ENCODE peak calls at places on chromosomes 2 and 18, in six cellular contexts. One of them, this sample, is unnamed.
A peak's percentile ranks its signal among the peaks of the same experiment; 100 is the strongest.

GRCh38 chr2:96530474-96531357 is 5.8 kb upstream of the ARID5A start:
- DNase-seq in IMR-90: no peak
- DNase-seq in mesendoderm: no peak
- DNase-seq in neuronal stem cell: no peak
- DNase-seq in H1: no peak
- DNase-seq in H9: no peak
- DNase-seq in this sample: peak; percentile 33

GRCh38 chr18:79786781-79787526 is 10.8 kb upstream of the KCNG2 start:
- DNase-seq in H9: no peak
- DNase-seq in IMR-90: peak; percentile 66
- DNase-seq in H1: peak; percentile 41
- DNase-seq in mesendoderm: no peak
- DNase-seq in neuronal stem cell: no peak
- DNase-seq in this sample: peak; percentile 53

GRCh38 chr2:151063271-151063670 is 198.4 kb downstream of the RBM43 start:
- DNase-seq in H1: no peak
- DNase-seq in IMR-90: peak; percentile 75
- DNase-seq in H9: no peak
- DNase-seq in mesendoderm: peak; percentile 97
- DNase-seq in neuronal stem cell: no peak
- DNase-seq in this sample: peak; percentile 82

GRCh38 chr2:169662744-169663143 is 31.5 kb downstream of the CFAP210 start:
- DNase-seq in H1: no peak
- DNase-seq in H9: no peak
- DNase-seq in mesendoderm: no peak
- DNase-seq in IMR-90: no peak
- DNase-seq in neuronal stem cell: no peak
- DNase-seq in this sample: no peak

GRCh38 chr18:37435150-37435872 is 130.3 kb downstream of the CELF4 start:
- DNase-seq in neuronal stem cell: no peak
- DNase-seq in IMR-90: no peak
- DNase-seq in H1: no peak
- DNase-seq in H9: no peak
- DNase-seq in mesendoderm: no peak
- DNase-seq in this sample: no peak

GRCh38 chr2:84939426-84940087 is 31.4 kb upstream of the KCMF1 start:
- DNase-seq in H9: no peak
- DNase-seq in IMR-90: no peak
- DNase-seq in neuronal stem cell: no peak
- DNase-seq in H1: no peak
- DNase-seq in mesendoderm: no peak
- DNase-seq in this sample: no peak

GRCh38 chr2:86258106-86258505 is 58.8 kb downstream of the MRPL35 start:
- DNase-seq in H1: no peak
- DNase-seq in mesendoderm: no peak
- DNase-seq in neuronal stem cell: no peak
- DNase-seq in IMR-90: no peak
- DNase-seq in H9: no peak
- DNase-seq in this sample: no peak

GRCh38 chr2:202911203-202911512 is 315 bp downstream of the WDR12 start:
- DNase-seq in H9: no peak
- DNase-seq in IMR-90: no peak
- DNase-seq in H1: no peak
- DNase-seq in mesendoderm: no peak
- DNase-seq in neuronal stem cell: no peak
- DNase-seq in this sample: no peak

GRCh38 chr18:27985800-27986199 is 191.1 kb downstream of the CDH2 start:
- DNase-seq in mesendoderm: no peak
- DNase-seq in H1: no peak
- DNase-seq in H9: peak; percentile 24
- DNase-seq in neuronal stem cell: no peak
- DNase-seq in IMR-90: no peak
- DNase-seq in this sample: no peak

GRCh38 chr2:240593703-240594451 is 7.3 kb downstream of the CAPN10 start:
- DNase-seq in H9: no peak
- DNase-seq in IMR-90: no peak
- DNase-seq in mesendoderm: no peak
- DNase-seq in H1: no peak
- DNase-seq in neuronal stem cell: no peak
- DNase-seq in this sample: no peak

GRCh38 chr2:165953306-165953654 is 296 bp downstream of the TTC21B start:
- DNase-seq in neuronal stem cell: no peak
- DNase-seq in mesendoderm: no peak
- DNase-seq in H9: no peak
- DNase-seq in H1: no peak
- DNase-seq in IMR-90: no peak
- DNase-seq in this sample: no peak

DNA sequence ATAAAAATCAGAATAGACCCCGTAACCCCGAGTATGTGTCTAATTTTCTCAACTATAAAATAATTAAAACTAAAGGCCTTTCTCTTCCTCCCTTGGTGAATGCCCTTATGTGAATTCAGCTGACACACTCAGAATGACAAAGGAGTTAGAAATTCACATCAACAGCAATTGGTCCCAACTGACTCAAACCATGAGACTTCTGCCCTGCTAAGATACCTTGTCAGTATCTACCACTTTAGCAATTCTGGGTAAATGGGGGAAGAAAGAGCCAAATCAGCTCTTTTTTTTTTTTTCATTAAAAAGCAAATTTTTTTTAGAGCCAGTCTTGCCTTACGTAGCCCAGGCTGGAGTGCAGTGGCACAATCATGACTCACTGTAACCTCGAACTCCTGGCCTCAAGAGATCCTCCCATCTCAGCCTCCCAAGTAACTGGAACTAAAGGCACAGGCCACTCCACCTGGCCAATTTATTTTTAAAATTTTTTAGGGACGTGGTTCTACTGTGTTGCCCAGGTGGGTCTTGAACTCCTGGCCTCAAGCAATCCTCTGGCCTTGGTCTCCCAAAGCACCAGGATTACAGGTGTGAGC is 1.7 kb upstream of the PPP4R1 start:
- DNase-seq in IMR-90: peak; percentile 59
- DNase-seq in mesendoderm: peak; percentile 34
- DNase-seq in H1: no peak
- DNase-seq in H9: no peak
- DNase-seq in neuronal stem cell: no peak
- DNase-seq in this sample: peak; percentile 46
- H2AK5ac ChIP-seq in IMR-90: peak overlapping the region; percentile 74
- H2AK5ac ChIP-seq in mesendoderm: no peak overlapping the region
- H2AK5ac ChIP-seq in H1: no peak overlapping the region
- H2AK5ac ChIP-seq in H9: no peak overlapping the region
- H2AK5ac ChIP-seq in neuronal stem cell: no peak overlapping the region
- H2AK5ac ChIP-seq in this sample: peak overlapping the region; percentile 81

DNA sequence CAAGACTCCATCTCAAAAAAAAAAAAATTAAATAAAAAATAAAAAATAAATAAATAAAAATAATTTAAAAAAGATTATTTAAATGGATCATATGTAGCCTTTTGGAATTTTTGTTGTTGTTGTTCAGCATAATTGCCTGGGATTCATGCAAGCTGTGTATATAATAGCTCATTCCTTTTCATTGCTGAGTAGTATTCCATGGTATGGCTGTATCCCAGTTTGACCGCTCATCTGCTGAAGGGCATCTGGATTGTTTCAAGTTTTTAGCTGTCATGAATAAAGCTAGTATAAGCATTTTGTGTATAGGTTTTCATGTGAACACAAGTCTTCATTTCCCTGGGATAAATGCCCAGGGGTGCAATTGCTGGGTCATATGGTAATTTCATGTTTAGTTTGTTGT is 6.4 kb upstream of the TANC1 start:
- DNase-seq in mesendoderm: no peak
- DNase-seq in H9: no peak
- DNase-seq in IMR-90: no peak
- DNase-seq in H1: no peak
- DNase-seq in neuronal stem cell: no peak
- DNase-seq in this sample: no peak
- H2AK5ac ChIP-seq in mesendoderm: no peak overlapping the region
- H2AK5ac ChIP-seq in H9: no peak overlapping the region
- H2AK5ac ChIP-seq in IMR-90: no peak overlapping the region
- H2AK5ac ChIP-seq in H1: no peak overlapping the region
- H2AK5ac ChIP-seq in neuronal stem cell: no peak overlapping the region
- H2AK5ac ChIP-seq in this sample: no peak overlapping the region

GRCh38 chr18:42445359-42445758 is 490.3 kb downstream of the PIK3C3 start:
- DNase-seq in neuronal stem cell: no peak
- DNase-seq in mesendoderm: no peak
- DNase-seq in IMR-90: no peak
- DNase-seq in H1: no peak
- DNase-seq in H9: no peak
- DNase-seq in this sample: no peak

GRCh38 chr18:42446195-42446594 is 491.2 kb downstream of the PIK3C3 start:
- DNase-seq in mesendoderm: no peak
- DNase-seq in IMR-90: no peak
- DNase-seq in H9: no peak
- DNase-seq in H1: no peak
- DNase-seq in neuronal stem cell: no peak
- DNase-seq in this sample: peak; percentile 90

GRCh38 chr18:42437646-42438045 is 482.6 kb downstream of the PIK3C3 start:
- DNase-seq in IMR-90: no peak
- DNase-seq in neuronal stem cell: no peak
- DNase-seq in mesendoderm: no peak
- DNase-seq in H9: no peak
- DNase-seq in H1: no peak
- DNase-seq in this sample: no peak

GRCh38 chr18:42444349-42444748 is 489.3 kb downstream of the PIK3C3 start:
- DNase-seq in neuronal stem cell: no peak
- DNase-seq in H9: no peak
- DNase-seq in H1: no peak
- DNase-seq in IMR-90: no peak
- DNase-seq in mesendoderm: no peak
- DNase-seq in this sample: no peak

DNA sequence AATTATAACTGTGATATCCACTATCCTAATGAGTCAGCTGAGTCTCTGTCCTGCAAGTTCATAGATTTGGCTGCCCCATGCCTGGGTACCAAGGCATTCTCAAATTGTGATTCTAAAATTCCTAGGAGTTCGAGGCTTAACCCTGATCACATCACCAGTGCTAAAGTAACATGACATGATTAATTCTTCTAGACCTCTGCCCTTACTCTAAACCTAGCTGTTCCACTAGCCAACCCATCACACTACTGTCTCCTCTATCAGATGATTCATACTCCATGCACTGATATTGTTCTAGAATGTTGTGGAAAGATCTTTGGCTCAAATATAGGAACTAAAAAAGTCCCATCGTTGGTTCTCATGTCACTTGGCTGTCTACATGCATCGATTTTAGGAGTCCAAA is 487.6 kb downstream of the PIK3C3 start:
- DNase-seq in H9: no peak
- DNase-seq in IMR-90: no peak
- DNase-seq in neuronal stem cell: no peak
- DNase-seq in H1: no peak
- DNase-seq in mesendoderm: no peak
- DNase-seq in this sample: no peak
- H2AK5ac ChIP-seq in H9: no peak overlapping the region
- H2AK5ac ChIP-seq in IMR-90: no peak overlapping the region
- H2AK5ac ChIP-seq in neuronal stem cell: no peak overlapping the region
- H2AK5ac ChIP-seq in H1: no peak overlapping the region
- H2AK5ac ChIP-seq in mesendoderm: no peak overlapping the region
- H2AK5ac ChIP-seq in this sample: no peak overlapping the region

GRCh38 chr2:231613054-231613654 is 20.5 kb downstream of the TEX44 start:
- DNase-seq in mesendoderm: no peak
- DNase-seq in H1: no peak
- DNase-seq in neuronal stem cell: no peak
- DNase-seq in IMR-90: no peak
- DNase-seq in H9: no peak
- DNase-seq in this sample: no peak
- H2AK5ac ChIP-seq in mesendoderm: no peak overlapping the region
- H2AK5ac ChIP-seq in H1: peak overlapping the region; percentile 83
- H2AK5ac ChIP-seq in neuronal stem cell: peak overlapping the region; percentile 90
- H2AK5ac ChIP-seq in IMR-90: peak overlapping the region; percentile 81
- H2AK5ac ChIP-seq in H9: no peak overlapping the region
- H2AK5ac ChIP-seq in this sample: peak overlapping the region; percentile 33

DNA sequence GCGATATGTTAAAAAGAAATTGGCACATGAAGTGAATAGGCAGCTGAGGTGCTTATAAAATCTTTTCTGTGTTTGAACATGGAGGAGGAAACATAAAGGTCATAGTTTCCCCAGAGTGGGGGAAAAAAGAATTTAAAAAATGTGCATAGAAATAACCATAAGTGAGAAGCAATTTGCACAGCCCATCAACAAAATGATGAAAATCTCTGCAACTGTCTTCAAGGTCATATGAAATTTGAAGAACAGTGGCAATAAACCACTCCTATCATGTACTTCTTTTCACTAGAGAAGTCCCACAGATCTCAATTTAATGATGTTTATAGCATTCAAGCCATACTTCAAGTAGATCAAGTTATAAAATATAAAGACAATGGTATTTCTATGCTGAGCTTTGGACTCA is 46.7 kb upstream of the ZNF804A start:
- DNase-seq in H1: no peak
- DNase-seq in H9: no peak
- DNase-seq in neuronal stem cell: no peak
- DNase-seq in mesendoderm: no peak
- DNase-seq in IMR-90: no peak
- DNase-seq in this sample: no peak
- H2AK5ac ChIP-seq in H1: no peak overlapping the region
- H2AK5ac ChIP-seq in H9: no peak overlapping the region
- H2AK5ac ChIP-seq in neuronal stem cell: no peak overlapping the region
- H2AK5ac ChIP-seq in mesendoderm: no peak overlapping the region
- H2AK5ac ChIP-seq in IMR-90: no peak overlapping the region
- H2AK5ac ChIP-seq in this sample: no peak overlapping the region

GRCh38 chr2:120298173-120298835 is 45.7 kb downstream of the RALB start:
- DNase-seq in H1: no peak
- DNase-seq in neuronal stem cell: no peak
- DNase-seq in IMR-90: peak; percentile 84
- DNase-seq in mesendoderm: no peak
- DNase-seq in H9: no peak
- DNase-seq in this sample: peak; percentile 83

GRCh38 chr2:120300385-120300784 is 45.6 kb upstream of the INHBB start:
- DNase-seq in mesendoderm: no peak
- DNase-seq in H1: peak; percentile 40
- DNase-seq in IMR-90: no peak
- DNase-seq in neuronal stem cell: no peak
- DNase-seq in H9: no peak
- DNase-seq in this sample: no peak

GRCh38 chr2:120299561-120299960 is 46.4 kb upstream of the INHBB start:
- DNase-seq in mesendoderm: no peak
- DNase-seq in neuronal stem cell: no peak
- DNase-seq in H1: no peak
- DNase-seq in H9: no peak
- DNase-seq in IMR-90: peak; percentile 38
- DNase-seq in this sample: peak; percentile 38

GRCh38 chr2:120301289-120301688 is 44.6 kb upstream of the INHBB start:
- DNase-seq in mesendoderm: no peak
- DNase-seq in H9: no peak
- DNase-seq in IMR-90: no peak
- DNase-seq in H1: no peak
- DNase-seq in neuronal stem cell: no peak
- DNase-seq in this sample: no peak

GRCh38 chr2:120299024-120299423 is 46.4 kb downstream of the RALB start:
- DNase-seq in neuronal stem cell: no peak
- DNase-seq in IMR-90: no peak
- DNase-seq in H1: no peak
- DNase-seq in mesendoderm: no peak
- DNase-seq in H9: no peak
- DNase-seq in this sample: no peak
- H2AK5ac ChIP-seq in neuronal stem cell: no peak overlapping the region
- H2AK5ac ChIP-seq in IMR-90: no peak overlapping the region
- H2AK5ac ChIP-seq in H1: no peak overlapping the region
- H2AK5ac ChIP-seq in mesendoderm: no peak overlapping the region
- H2AK5ac ChIP-seq in H9: no peak overlapping the region
- H2AK5ac ChIP-seq in this sample: no peak overlapping the region

GRCh38 chr2:129819855-129820254 is 159.6 kb upstream of the RAB6C start:
- DNase-seq in IMR-90: no peak
- DNase-seq in H1: no peak
- DNase-seq in mesendoderm: no peak
- DNase-seq in H9: no peak
- DNase-seq in neuronal stem cell: no peak
- DNase-seq in this sample: no peak
- H2AK5ac ChIP-seq in IMR-90: no peak overlapping the region
- H2AK5ac ChIP-seq in H1: no peak overlapping the region
- H2AK5ac ChIP-seq in mesendoderm: no peak overlapping the region
- H2AK5ac ChIP-seq in H9: no peak overlapping the region
- H2AK5ac ChIP-seq in neuronal stem cell: no peak overlapping the region
- H2AK5ac ChIP-seq in this sample: no peak overlapping the region